ENCODE peak calls at places on chromosome 13, in eight cellular contexts. One of them, this sample, is unnamed.
A peak's percentile ranks its signal among the peaks of the same experiment; 100 is the strongest.

GRCh38 chr13:43546260-43546659 is 240.5 kb downstream of the ENOX1 start:
- DNase-seq in skeletal muscle cell: peak; percentile 21
- DNase-seq in NB4: no peak
- DNase-seq in epithelial cell of esophagus: no peak
- DNase-seq in GM12864: no peak
- DNase-seq in AG04450: no peak
- DNase-seq in HL-60: no peak
- DNase-seq in adipocyte: no peak
- DNase-seq in this sample: no peak

GRCh38 chr13:39273953-39274352 is 235.7 kb downstream of the NHLRC3 start:
- DNase-seq in skeletal muscle cell: peak; percentile 5
- DNase-seq in HL-60: no peak
- DNase-seq in adipocyte: peak; percentile 26
- DNase-seq in NB4: peak; percentile 46
- DNase-seq in epithelial cell of esophagus: peak; percentile 49
- DNase-seq in GM12864: no peak
- DNase-seq in AG04450: no peak
- DNase-seq in this sample: no peak

GRCh38 chr13:112629161-112629560 is 41.2 kb upstream of the TUBGCP3 start:
- DNase-seq in skeletal muscle cell: no peak
- DNase-seq in HL-60: no peak
- DNase-seq in AG04450: no peak
- DNase-seq in epithelial cell of esophagus: no peak
- DNase-seq in GM12864: no peak
- DNase-seq in adipocyte: no peak
- DNase-seq in NB4: no peak
- DNase-seq in this sample: no peak

GRCh38 chr13:100301418-100301817 is 212.5 kb downstream of the PCCA start:
- DNase-seq in GM12864: no peak
- DNase-seq in NB4: no peak
- DNase-seq in AG04450: no peak
- DNase-seq in epithelial cell of esophagus: peak; percentile 4
- DNase-seq in HL-60: no peak
- DNase-seq in skeletal muscle cell: no peak
- DNase-seq in adipocyte: no peak
- DNase-seq in this sample: no peak

GRCh38 chr13:49308104-49308875 is 60.6 kb downstream of the CDADC1 start:
- DNase-seq in adipocyte: peak; percentile 26
- DNase-seq in epithelial cell of esophagus: peak; percentile 53
- DNase-seq in AG04450: no peak
- DNase-seq in GM12864: no peak
- DNase-seq in HL-60: no peak
- DNase-seq in skeletal muscle cell: peak; percentile 88
- DNase-seq in NB4: no peak
- DNase-seq in this sample: no peak

GRCh38 chr13:110628952-110629701 is 13.8 kb downstream of the NAXD start:
- DNase-seq in HL-60: no peak
- DNase-seq in adipocyte: no peak
- DNase-seq in NB4: no peak
- DNase-seq in epithelial cell of esophagus: no peak
- DNase-seq in GM12864: no peak
- DNase-seq in AG04450: no peak
- DNase-seq in skeletal muscle cell: no peak
- DNase-seq in this sample: no peak

GRCh38 chr13:44523176-44524017 is 52.7 kb downstream of the TSC22D1 start:
- DNase-seq in epithelial cell of esophagus: peak; percentile 91
- DNase-seq in GM12864: peak; percentile 15
- DNase-seq in skeletal muscle cell: peak; percentile 25
- DNase-seq in adipocyte: peak; percentile 71
- DNase-seq in AG04450: peak; percentile 32
- DNase-seq in HL-60: no peak
- DNase-seq in NB4: no peak
- DNase-seq in this sample: no peak

GRCh38 chr13:107866666-107867623 is 348.4 kb downstream of the LIG4 start:
- DNase-seq in NB4: no peak
- DNase-seq in skeletal muscle cell: no peak
- DNase-seq in GM12864: no peak
- DNase-seq in adipocyte: peak; percentile 87
- DNase-seq in epithelial cell of esophagus: no peak
- DNase-seq in HL-60: no peak
- DNase-seq in AG04450: no peak
- DNase-seq in this sample: no peak

GRCh38 chr13:24165746-24166145 is 5.2 kb downstream of the SPATA13 start:
- DNase-seq in AG04450: no peak
- DNase-seq in skeletal muscle cell: peak; percentile 38
- DNase-seq in epithelial cell of esophagus: peak; percentile 22
- DNase-seq in GM12864: no peak
- DNase-seq in adipocyte: peak; percentile 61
- DNase-seq in NB4: no peak
- DNase-seq in HL-60: no peak
- DNase-seq in this sample: peak; percentile 52

GRCh38 chr13:50733392-50733791 is 110.1 kb downstream of the DLEU7 start:
- DNase-seq in skeletal muscle cell: no peak
- DNase-seq in epithelial cell of esophagus: no peak
- DNase-seq in AG04450: no peak
- DNase-seq in HL-60: no peak
- DNase-seq in adipocyte: no peak
- DNase-seq in GM12864: no peak
- DNase-seq in NB4: no peak
- DNase-seq in this sample: no peak

GRCh38 chr13:39510296-39510695 is 92.7 kb downstream of the LHFPL6 start:
- DNase-seq in NB4: no peak
- DNase-seq in skeletal muscle cell: no peak
- DNase-seq in epithelial cell of esophagus: peak; percentile 66
- DNase-seq in HL-60: no peak
- DNase-seq in GM12864: peak; percentile 12
- DNase-seq in AG04450: no peak
- DNase-seq in adipocyte: no peak
- DNase-seq in this sample: no peak

GRCh38 chr13:54241719-54242118 is 1213.1 kb downstream of the OLFM4 start:
- DNase-seq in adipocyte: no peak
- DNase-seq in GM12864: no peak
- DNase-seq in NB4: no peak
- DNase-seq in HL-60: no peak
- DNase-seq in AG04450: no peak
- DNase-seq in epithelial cell of esophagus: peak; percentile 29
- DNase-seq in skeletal muscle cell: no peak
- DNase-seq in this sample: no peak

GRCh38 chr13:41613984-41614581 is 156.7 kb downstream of the RGCC start:
- DNase-seq in skeletal muscle cell: peak; percentile 84
- DNase-seq in HL-60: no peak
- DNase-seq in AG04450: peak; percentile 90
- DNase-seq in NB4: no peak
- DNase-seq in GM12864: no peak
- DNase-seq in epithelial cell of esophagus: peak; percentile 39
- DNase-seq in adipocyte: peak; percentile 83
- DNase-seq in this sample: peak; percentile 94

GRCh38 chr13:44458313-44458975 is 84.8 kb downstream of the SERP2 start:
- DNase-seq in adipocyte: no peak
- DNase-seq in NB4: no peak
- DNase-seq in skeletal muscle cell: no peak
- DNase-seq in HL-60: no peak
- DNase-seq in GM12864: no peak
- DNase-seq in epithelial cell of esophagus: no peak
- DNase-seq in AG04450: no peak
- DNase-seq in this sample: no peak

GRCh38 chr13:65472336-65472735 is 1757.8 kb downstream of the PCDH9 start:
- DNase-seq in GM12864: no peak
- DNase-seq in AG04450: no peak
- DNase-seq in skeletal muscle cell: no peak
- DNase-seq in NB4: no peak
- DNase-seq in HL-60: no peak
- DNase-seq in adipocyte: peak; percentile 57
- DNase-seq in epithelial cell of esophagus: no peak
- DNase-seq in this sample: peak; percentile 16

GRCh38 chr13:70518081-70518480 is 409.8 kb upstream of the KLHL1 start:
- DNase-seq in HL-60: no peak
- DNase-seq in skeletal muscle cell: no peak
- DNase-seq in GM12864: no peak
- DNase-seq in AG04450: no peak
- DNase-seq in NB4: no peak
- DNase-seq in adipocyte: no peak
- DNase-seq in epithelial cell of esophagus: no peak
- DNase-seq in this sample: no peak

GRCh38 chr13:40319699-40320586 is 346.5 kb downstream of the FOXO1 start:
- DNase-seq in epithelial cell of esophagus: peak; percentile 36
- DNase-seq in adipocyte: no peak
- DNase-seq in HL-60: no peak
- DNase-seq in GM12864: no peak
- DNase-seq in AG04450: no peak
- DNase-seq in skeletal muscle cell: no peak
- DNase-seq in NB4: no peak
- DNase-seq in this sample: no peak

GRCh38 chr13:113527272-113527958 is 36.9 kb upstream of the DCUN1D2 start:
- DNase-seq in AG04450: no peak
- DNase-seq in adipocyte: no peak
- DNase-seq in GM12864: no peak
- DNase-seq in skeletal muscle cell: no peak
- DNase-seq in epithelial cell of esophagus: no peak
- DNase-seq in HL-60: no peak
- DNase-seq in NB4: peak; percentile 50
- DNase-seq in this sample: no peak

GRCh38 chr13:39217471-39217870 is 179.2 kb downstream of the NHLRC3 start:
- DNase-seq in NB4: no peak
- DNase-seq in AG04450: no peak
- DNase-seq in GM12864: no peak
- DNase-seq in epithelial cell of esophagus: no peak
- DNase-seq in adipocyte: no peak
- DNase-seq in skeletal muscle cell: no peak
- DNase-seq in HL-60: no peak
- DNase-seq in this sample: no peak

GRCh38 chr13:22469421-22469820 is 711.4 kb upstream of the SGCG start:
- DNase-seq in GM12864: no peak
- DNase-seq in skeletal muscle cell: no peak
- DNase-seq in NB4: no peak
- DNase-seq in AG04450: no peak
- DNase-seq in adipocyte: no peak
- DNase-seq in epithelial cell of esophagus: no peak
- DNase-seq in HL-60: no peak
- DNase-seq in this sample: no peak

GRCh38 chr13:113901231-113901630 is 37.4 kb upstream of the GAS6 start:
- DNase-seq in GM12864: no peak
- DNase-seq in adipocyte: no peak
- DNase-seq in NB4: no peak
- DNase-seq in epithelial cell of esophagus: no peak
- DNase-seq in HL-60: no peak
- DNase-seq in skeletal muscle cell: no peak
- DNase-seq in AG04450: no peak
- DNase-seq in this sample: no peak

GRCh38 chr13:100836696-100837095 is 162.1 kb upstream of the TMTC4 start:
- DNase-seq in NB4: peak; percentile 61
- DNase-seq in AG04450: no peak
- DNase-seq in epithelial cell of esophagus: no peak
- DNase-seq in skeletal muscle cell: peak; percentile 81
- DNase-seq in HL-60: no peak
- DNase-seq in adipocyte: peak; percentile 26
- DNase-seq in GM12864: no peak
- DNase-seq in this sample: no peak

GRCh38 chr13:26867451-26868067 is 107.0 kb upstream of the GPR12 start:
- DNase-seq in HL-60: no peak
- DNase-seq in AG04450: no peak
- DNase-seq in NB4: peak; percentile 40
- DNase-seq in adipocyte: peak; percentile 44
- DNase-seq in epithelial cell of esophagus: peak; percentile 41
- DNase-seq in GM12864: no peak
- DNase-seq in skeletal muscle cell: no peak
- DNase-seq in this sample: peak; percentile 7

GRCh38 chr13:75870397-75870801 is 234.3 kb downstream of the LMO7 start:
- DNase-seq in epithelial cell of esophagus: peak; percentile 26
- DNase-seq in skeletal muscle cell: no peak
- DNase-seq in NB4: peak; percentile 33
- DNase-seq in GM12864: no peak
- DNase-seq in HL-60: no peak
- DNase-seq in AG04450: no peak
- DNase-seq in adipocyte: peak; percentile 78
- DNase-seq in this sample: no peak

GRCh38 chr13:52849727-52850395 is 1.4 kb upstream of the PCDH8 start:
- DNase-seq in adipocyte: no peak
- DNase-seq in AG04450: no peak
- DNase-seq in GM12864: no peak
- DNase-seq in epithelial cell of esophagus: no peak
- DNase-seq in NB4: no peak
- DNase-seq in skeletal muscle cell: no peak
- DNase-seq in HL-60: no peak
- DNase-seq in this sample: no peak
- H3K4me3 ChIP-seq in adipocyte: no peak overlapping the region
- H3K4me3 ChIP-seq in AG04450: no peak overlapping the region
- H3K4me3 ChIP-seq in GM12864: peak overlapping the region; percentile 67
- H3K4me3 ChIP-seq in epithelial cell of esophagus: no peak overlapping the region
- H3K4me3 ChIP-seq in NB4: no peak overlapping the region
- H3K4me3 ChIP-seq in skeletal muscle cell: no peak overlapping the region
- H3K4me3 ChIP-seq in HL-60: no peak overlapping the region
- H3K4me3 ChIP-seq in this sample: no peak overlapping the region

GRCh38 chr13:60134376-60134775 is 29.4 kb downstream of the DIAPH3 start:
- DNase-seq in NB4: no peak
- DNase-seq in HL-60: no peak
- DNase-seq in AG04450: no peak
- DNase-seq in epithelial cell of esophagus: no peak
- DNase-seq in GM12864: no peak
- DNase-seq in skeletal muscle cell: no peak
- DNase-seq in adipocyte: no peak
- DNase-seq in this sample: no peak
- H3K4me3 ChIP-seq in NB4: no peak overlapping the region
- H3K4me3 ChIP-seq in HL-60: no peak overlapping the region
- H3K4me3 ChIP-seq in AG04450: no peak overlapping the region
- H3K4me3 ChIP-seq in epithelial cell of esophagus: no peak overlapping the region
- H3K4me3 ChIP-seq in GM12864: no peak overlapping the region
- H3K4me3 ChIP-seq in skeletal muscle cell: no peak overlapping the region
- H3K4me3 ChIP-seq in adipocyte: no peak overlapping the region
- H3K4me3 ChIP-seq in this sample: no peak overlapping the region

GRCh38 chr13:97978661-97979450 is 25.4 kb downstream of the IPO5 start:
- DNase-seq in GM12864: no peak
- DNase-seq in epithelial cell of esophagus: no peak
- DNase-seq in adipocyte: peak; percentile 54
- DNase-seq in NB4: no peak
- DNase-seq in AG04450: no peak
- DNase-seq in HL-60: no peak
- DNase-seq in skeletal muscle cell: no peak
- DNase-seq in this sample: no peak
- H3K4me3 ChIP-seq in GM12864: peak overlapping the region; percentile 88
- H3K4me3 ChIP-seq in epithelial cell of esophagus: peak overlapping the region; percentile 90
- H3K4me3 ChIP-seq in adipocyte: peak overlapping the region; percentile 93
- H3K4me3 ChIP-seq in NB4: peak overlapping the region; percentile 99
- H3K4me3 ChIP-seq in AG04450: peak overlapping the region; percentile 93
- H3K4me3 ChIP-seq in HL-60: no peak overlapping the region
- H3K4me3 ChIP-seq in skeletal muscle cell: peak overlapping the region; percentile 84
- H3K4me3 ChIP-seq in this sample: peak overlapping the region; percentile 58

GRCh38 chr13:57629821-57630235 is 1.7 kb upstream of the PCDH17 start:
- DNase-seq in AG04450: no peak
- DNase-seq in epithelial cell of esophagus: peak; percentile 46
- DNase-seq in GM12864: no peak
- DNase-seq in HL-60: no peak
- DNase-seq in adipocyte: peak; percentile 66
- DNase-seq in NB4: no peak
- DNase-seq in skeletal muscle cell: peak; percentile 77
- DNase-seq in this sample: no peak
- H3K4me3 ChIP-seq in AG04450: peak overlapping the region; percentile 27
- H3K4me3 ChIP-seq in epithelial cell of esophagus: peak overlapping the region; percentile 11
- H3K4me3 ChIP-seq in GM12864: no peak overlapping the region
- H3K4me3 ChIP-seq in HL-60: no peak overlapping the region
- H3K4me3 ChIP-seq in adipocyte: peak overlapping the region; percentile 79
- H3K4me3 ChIP-seq in NB4: no peak overlapping the region
- H3K4me3 ChIP-seq in skeletal muscle cell: peak overlapping the region; percentile 63
- H3K4me3 ChIP-seq in this sample: no peak overlapping the region

GRCh38 chr13:46552302-46552680 is 679 bp upstream of the LRCH1 start:
- DNase-seq in NB4: peak; percentile 11
- DNase-seq in skeletal muscle cell: no peak
- DNase-seq in HL-60: no peak
- DNase-seq in epithelial cell of esophagus: no peak
- DNase-seq in adipocyte: no peak
- DNase-seq in GM12864: no peak
- DNase-seq in AG04450: no peak
- DNase-seq in this sample: no peak
- H3K4me3 ChIP-seq in NB4: peak overlapping the region; percentile 76
- H3K4me3 ChIP-seq in skeletal muscle cell: peak overlapping the region; percentile 95
- H3K4me3 ChIP-seq in HL-60: peak overlapping the region; percentile 92
- H3K4me3 ChIP-seq in epithelial cell of esophagus: peak overlapping the region; percentile 87
- H3K4me3 ChIP-seq in adipocyte: peak overlapping the region; percentile 85
- H3K4me3 ChIP-seq in GM12864: peak overlapping the region; percentile 78
- H3K4me3 ChIP-seq in AG04450: peak overlapping the region; percentile 92
- H3K4me3 ChIP-seq in this sample: peak overlapping the region; percentile 88

This sample was measured in HFF-Myc.